ENCODE peak calls at places on chromosome 9, in nine cellular contexts. D is NCI-H1092 treated with DMSO at 0.1 percent for 48 hours; J is AG04449; P is amniotic stem cell; S is body of pancreas; Y is tibial nerve; E is AML-193; L is HuH-7.5; K is activated CD8-positive, alpha-beta memory T cell treated with anti-CD3 and anti-CD28 coated beads, Interleukin-2, amount 10 ng/mL, durations not matched to agents 7 days and 5 days. C is an unnamed sample.

GRCh38 chr9:128702949-128703615 is 779 bp downstream of the PKN3 start:
- DNase-seq in D (no peak), J (no peak), P (no peak), S (no peak), Y (no peak), E (no peak), L (peak; percentile 74), K (peak; percentile 41), C (peak; percentile 63)

GRCh38 chr9:109050444-109050843 is 37.1 kb upstream of the CTNNAL1 start:
- DNase-seq in D (no peak), J (no peak), P (no peak), S (no peak), Y (no peak), E (no peak), L (no peak), K (no peak), C (no peak)

GRCh38 chr9:129322022-129322621 is 144.1 kb upstream of the IER5L start:
- DNase-seq in D (no peak), J (no peak), P (no peak), S (peak; percentile 7), Y (no peak), E (no peak), L (no peak), K (no peak), C (no peak)

GRCh38 chr9:130129425-130130061 is 42.7 kb upstream of the NCS1 start:
- DNase-seq in D (no peak), J (no peak), P (no peak), S (no peak), Y (no peak), E (no peak), L (no peak), K (peak; percentile 58), C (no peak)

GRCh38 chr9:104091708-104092107 is 2.4 kb upstream of the SMC2 start:
- DNase-seq in D (peak; percentile 92), J (no peak), P (no peak), S (peak; percentile 14), Y (no peak), E (peak; percentile 78), L (no peak), K (no peak), C (no peak)

GRCh38 chr9:137129456-137130175 is 9.3 kb upstream of the GRIN1 start:
- DNase-seq in D (peak; percentile 89), J (peak; percentile 49), P (peak; percentile 86), S (peak; percentile 89), Y (peak; percentile 54), E (peak; percentile 84), L (peak; percentile 97), K (peak; percentile 94), C (peak; percentile 96)

GRCh38 chr9:4982720-4983482 is 2.2 kb upstream of the JAK2 start:
- DNase-seq in D (no peak), J (no peak), P (no peak), S (no peak), Y (no peak), E (no peak), L (no peak), K (no peak), C (no peak)

GRCh38 chr9:137589441-137590122 is 730 bp downstream of the ZMYND19 start:
- DNase-seq in D (no peak), J (no peak), P (no peak), S (no peak), Y (no peak), E (no peak), L (peak; percentile 59), K (no peak), C (peak; percentile 40)

GRCh38 chr9:92576175-92576574 is 40.4 kb upstream of the ECM2 start:
- DNase-seq in D (no peak), J (no peak), P (no peak), S (no peak), Y (no peak), E (no peak), L (no peak), K (no peak), C (no peak)

GRCh38 chr9:134600836-134601638 is 40.6 kb upstream of the COL5A1 start:
- DNase-seq in D (no peak), J (no peak), P (no peak), S (no peak), Y (peak; percentile 1), E (no peak), L (no peak), K (no peak), C (peak; percentile 1)

GRCh38 chr9:131330814-131331600 is 41.5 kb downstream of the PLPP7 start:
- DNase-seq in D (no peak), J (no peak), P (no peak), S (no peak), Y (no peak), E (no peak), L (no peak), K (no peak), C (peak; percentile 65)

GRCh38 chr9:77475641-77476473 is 172.3 kb downstream of the GNA14 start:
- DNase-seq in D (peak; percentile 43), J (peak; percentile 64), P (peak; percentile 27), S (no peak), Y (no peak), E (no peak), L (no peak), K (peak; percentile 86), C (no peak)

GRCh38 chr9:36315283-36315682 is 57.0 kb upstream of the GNE start:
- DNase-seq in D (no peak), J (no peak), P (no peak), S (no peak), Y (no peak), E (no peak), L (no peak), K (no peak), C (no peak)

GRCh38 chr9:109013678-109014145 is 413 bp upstream of the CTNNAL1 start:
- DNase-seq in D (no peak), J (no peak), P (peak; percentile 47), S (no peak), Y (no peak), E (no peak), L (no peak), K (no peak), C (peak; percentile 72)

GRCh38 chr9:127388037-127388855 is 8.7 kb upstream of the SLC2A8 start:
- DNase-seq in D (no peak), J (peak; percentile 84), P (peak; percentile 92), S (no peak), Y (peak; percentile 75), E (peak; percentile 82), L (peak; percentile 45), K (peak; percentile 96), C (peak; percentile 39)

C was measured in retina.